ENCODE peak calls at places on chromosome 19, in five cellular contexts. One of them, this sample, is unnamed.

GRCh38 chr19:14940266-14940665 is 1.0 kb upstream of the OR7C2 start:
- DNase-seq in IMR-90: no peak
- DNase-seq in fibroblast of lung: no peak
- DNase-seq in neural progenitor cell: no peak
- DNase-seq in A549: no peak
- DNase-seq in this sample: no peak

GRCh38 chr19:55304279-55304978 is 20.6 kb downstream of the BRSK1 start:
- DNase-seq in neural progenitor cell: peak
- DNase-seq in fibroblast of lung: peak
- DNase-seq in A549: peak
- DNase-seq in IMR-90: no peak
- DNase-seq in this sample: no peak

GRCh38 chr19:55257461-55258411 is 1.1 kb downstream of the PPP6R1 start:
- DNase-seq in neural progenitor cell: peak
- DNase-seq in IMR-90: peak
- DNase-seq in A549: no peak
- DNase-seq in fibroblast of lung: no peak
- DNase-seq in this sample: no peak

GRCh38 chr19:47863514-47863936 is 4.5 kb downstream of the TPRX2 start:
- DNase-seq in fibroblast of lung: peak
- DNase-seq in A549: peak
- DNase-seq in neural progenitor cell: peak
- DNase-seq in IMR-90: peak
- DNase-seq in this sample: peak

GRCh38 chr19:31408460-31409124 is 59.4 kb upstream of the TSHZ3 start:
- DNase-seq in neural progenitor cell: no peak
- DNase-seq in IMR-90: peak
- DNase-seq in A549: peak
- DNase-seq in fibroblast of lung: peak
- DNase-seq in this sample: peak

GRCh38 chr19:14363203-14364097 is 17.8 kb upstream of the ADGRE5 start:
- DNase-seq in IMR-90: peak
- DNase-seq in A549: peak
- DNase-seq in fibroblast of lung: peak
- DNase-seq in neural progenitor cell: peak
- DNase-seq in this sample: no peak

GRCh38 chr19:18939922-18940775 is 868 bp downstream of the HOMER3 start:
- DNase-seq in IMR-90: peak
- DNase-seq in neural progenitor cell: peak
- DNase-seq in A549: no peak
- DNase-seq in fibroblast of lung: peak
- DNase-seq in this sample: no peak

GRCh38 chr19:5822181-5822844 is 17.2 kb downstream of the FUT6 start:
- DNase-seq in fibroblast of lung: no peak
- DNase-seq in IMR-90: no peak
- DNase-seq in A549: no peak
- DNase-seq in neural progenitor cell: no peak
- DNase-seq in this sample: no peak

GRCh38 chr19:10230155-10230903 is 802 bp downstream of the S1PR2 start:
- DNase-seq in IMR-90: peak
- DNase-seq in neural progenitor cell: peak
- DNase-seq in A549: no peak
- DNase-seq in fibroblast of lung: peak
- DNase-seq in this sample: no peak

GRCh38 chr19:4088975-4089374 is 22.3 kb upstream of the ZBTB7A start:
- DNase-seq in fibroblast of lung: no peak
- DNase-seq in IMR-90: no peak
- DNase-seq in neural progenitor cell: no peak
- DNase-seq in A549: no peak
- DNase-seq in this sample: no peak

GRCh38 chr19:38329651-38330050 is 6.0 kb upstream of the CATSPERG start:
- DNase-seq in IMR-90: no peak
- DNase-seq in fibroblast of lung: no peak
- DNase-seq in neural progenitor cell: no peak
- DNase-seq in A549: no peak
- DNase-seq in this sample: no peak

GRCh38 chr19:46944918-46945628 is 74.6 kb upstream of the NPAS1 start:
- DNase-seq in neural progenitor cell: peak
- DNase-seq in A549: no peak
- DNase-seq in fibroblast of lung: peak
- DNase-seq in IMR-90: peak
- DNase-seq in this sample: no peak

GRCh38 chr19:29715695-29716581 is 877 bp upstream of the C19orf12 start:
- DNase-seq in IMR-90: no peak
- DNase-seq in fibroblast of lung: no peak
- DNase-seq in A549: peak
- DNase-seq in neural progenitor cell: no peak
- DNase-seq in this sample: no peak

GRCh38 chr19:39995794-39996193 is 1.1 kb upstream of the ZNF546 start:
- DNase-seq in fibroblast of lung: no peak
- DNase-seq in IMR-90: no peak
- DNase-seq in A549: no peak
- DNase-seq in neural progenitor cell: no peak
- DNase-seq in this sample: no peak

GRCh38 chr19:6963937-6964336 is 57.3 kb downstream of the MBD3L2B start:
- DNase-seq in A549: no peak
- DNase-seq in IMR-90: no peak
- DNase-seq in fibroblast of lung: no peak
- DNase-seq in neural progenitor cell: no peak
- DNase-seq in this sample: no peak
- TF ChIP-seq CTCF in A549: no peak
- TF ChIP-seq CTCF in IMR-90: no peak
- TF ChIP-seq CTCF in fibroblast of lung: no peak
- TF ChIP-seq CTCF in neural progenitor cell: peak
- TF ChIP-seq CTCF in this sample: no peak

GRCh38 chr19:1789282-1790020 is 22.6 kb downstream of the ATP8B3 start:
- DNase-seq in A549: peak
- DNase-seq in IMR-90: no peak
- DNase-seq in fibroblast of lung: no peak
- DNase-seq in neural progenitor cell: no peak
- DNase-seq in this sample: no peak
- H3K4me3 ChIP-seq in A549: peak
- H3K4me3 ChIP-seq in IMR-90: no peak
- H3K4me3 ChIP-seq in fibroblast of lung: no peak
- H3K4me3 ChIP-seq in neural progenitor cell: no peak
- H3K4me3 ChIP-seq in this sample: no peak

GRCh38 chr19:53466726-53467125 is 807 bp upstream of the ZNF813 start:
- DNase-seq in IMR-90: no peak
- DNase-seq in A549: no peak
- DNase-seq in neural progenitor cell: peak
- DNase-seq in fibroblast of lung: no peak
- DNase-seq in this sample: no peak
- TF ChIP-seq CTCF in IMR-90: no peak
- TF ChIP-seq CTCF in A549: no peak
- TF ChIP-seq CTCF in neural progenitor cell: peak
- TF ChIP-seq CTCF in fibroblast of lung: no peak
- TF ChIP-seq CTCF in this sample: no peak

GRCh38 chr19:42532881-42533280 is 4.6 kb upstream of the CEACAM1 start:
- DNase-seq in A549: no peak
- DNase-seq in neural progenitor cell: no peak
- DNase-seq in IMR-90: no peak
- DNase-seq in fibroblast of lung: no peak
- DNase-seq in this sample: no peak

GRCh38 chr19:42529248-42529764 is 1.0 kb upstream of the CEACAM1 start:
- DNase-seq in fibroblast of lung: peak
- DNase-seq in A549: peak
- DNase-seq in IMR-90: peak
- DNase-seq in neural progenitor cell: peak
- DNase-seq in this sample: peak

GRCh38 chr19:42524943-42525342 is 3.3 kb downstream of the CEACAM1 start:
- DNase-seq in A549: no peak
- DNase-seq in IMR-90: no peak
- DNase-seq in neural progenitor cell: no peak
- DNase-seq in fibroblast of lung: no peak
- DNase-seq in this sample: no peak

GRCh38 chr19:42531313-42531712 is 3.0 kb upstream of the CEACAM1 start:
- DNase-seq in fibroblast of lung: no peak
- DNase-seq in neural progenitor cell: no peak
- DNase-seq in A549: no peak
- DNase-seq in IMR-90: no peak
- DNase-seq in this sample: no peak

DNA sequence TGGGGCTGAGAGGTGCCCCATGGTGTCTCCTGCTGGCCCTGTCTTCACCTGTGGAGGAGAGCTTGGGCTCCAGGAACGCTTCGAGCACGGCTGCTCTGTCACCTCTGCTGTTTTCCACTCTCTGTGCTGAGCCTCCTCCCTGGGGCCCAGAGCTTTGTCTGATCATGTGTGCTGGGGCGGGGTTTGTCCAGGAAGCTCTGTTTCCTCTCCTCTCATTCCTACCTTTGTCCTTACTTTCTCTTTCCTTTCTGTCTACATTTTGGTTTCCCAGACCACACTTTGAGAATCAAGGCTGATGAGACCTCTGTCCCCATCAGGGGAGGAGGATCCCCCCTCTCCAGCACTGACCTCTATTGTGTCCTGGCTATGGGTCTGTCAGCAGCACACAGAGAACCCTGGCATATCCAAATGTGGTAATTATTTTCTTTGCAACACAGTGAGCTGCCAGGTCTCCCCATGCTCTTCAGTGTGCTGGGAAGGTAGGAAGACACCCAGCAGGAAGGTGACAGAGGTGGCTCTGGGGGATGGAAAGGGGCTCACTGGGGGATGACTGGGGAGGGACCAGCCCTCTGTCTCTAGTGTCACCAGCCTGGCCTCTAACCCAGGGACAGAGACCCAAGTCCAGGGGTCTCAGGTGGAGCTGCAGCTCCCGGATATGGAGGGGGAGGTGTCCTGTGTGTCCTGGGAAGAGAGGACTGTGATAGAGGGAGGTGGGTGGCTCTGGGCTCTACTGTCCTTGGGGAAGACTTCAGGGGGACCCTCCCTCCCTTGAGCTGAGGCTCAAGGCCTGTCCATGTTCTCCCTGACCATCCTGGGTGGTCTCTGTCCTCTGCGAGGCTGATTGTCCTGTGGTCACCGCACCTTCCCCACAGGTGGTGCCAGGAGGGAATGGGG is at the start of gene CEACAM1:
- DNase-seq in IMR-90: no peak
- DNase-seq in A549: no peak
- DNase-seq in neural progenitor cell: no peak
- DNase-seq in fibroblast of lung: no peak
- DNase-seq in this sample: no peak
- H3K4me3 ChIP-seq in IMR-90: no peak
- H3K4me3 ChIP-seq in A549: no peak
- H3K4me3 ChIP-seq in neural progenitor cell: no peak
- H3K4me3 ChIP-seq in fibroblast of lung: no peak
- H3K4me3 ChIP-seq in this sample: no peak

GRCh38 chr19:8596168-8596567 is 14.3 kb downstream of the ADAMTS10 start:
- DNase-seq in IMR-90: no peak
- DNase-seq in neural progenitor cell: no peak
- DNase-seq in A549: no peak
- DNase-seq in fibroblast of lung: no peak
- DNase-seq in this sample: no peak

GRCh38 chr19:8592231-8593009 is 15.2 kb upstream of the MYO1F start:
- DNase-seq in IMR-90: peak
- DNase-seq in neural progenitor cell: peak
- DNase-seq in A549: peak
- DNase-seq in fibroblast of lung: peak
- DNase-seq in this sample: peak

GRCh38 chr19:8595651-8596050 is 14.9 kb downstream of the ADAMTS10 start:
- DNase-seq in A549: no peak
- DNase-seq in neural progenitor cell: no peak
- DNase-seq in fibroblast of lung: no peak
- DNase-seq in IMR-90: no peak
- DNase-seq in this sample: no peak

GRCh38 chr19:8589177-8589714 is 12.0 kb upstream of the MYO1F start:
- DNase-seq in IMR-90: no peak
- DNase-seq in fibroblast of lung: no peak
- DNase-seq in neural progenitor cell: no peak
- DNase-seq in A549: no peak
- DNase-seq in this sample: no peak

DNA sequence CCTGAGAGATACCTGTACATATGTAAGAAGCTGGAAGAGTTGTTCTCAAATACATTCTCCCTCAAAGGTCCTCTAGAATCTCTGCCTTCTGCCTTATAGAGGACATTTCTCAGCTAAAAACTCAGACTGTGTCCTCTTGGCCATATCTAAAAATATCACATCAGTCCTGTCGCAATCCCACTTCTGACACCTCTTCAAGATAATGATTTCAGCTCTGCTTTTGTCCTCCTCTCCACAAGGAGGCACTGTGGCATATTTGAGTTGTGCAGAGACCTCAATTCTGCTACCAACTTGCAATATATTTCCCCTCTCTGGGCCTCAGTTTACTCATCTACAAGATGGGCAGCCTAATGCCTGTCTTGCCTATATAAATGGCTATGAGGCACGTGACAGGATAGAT is 16.6 kb downstream of the ADAMTS10 start:
- DNase-seq in A549: peak
- DNase-seq in neural progenitor cell: no peak
- DNase-seq in IMR-90: no peak
- DNase-seq in fibroblast of lung: no peak
- DNase-seq in this sample: no peak
- TF ChIP-seq CTCF in A549: peak
- TF ChIP-seq CTCF in neural progenitor cell: peak
- TF ChIP-seq CTCF in IMR-90: peak
- TF ChIP-seq CTCF in fibroblast of lung: peak
- TF ChIP-seq CTCF in this sample: peak